ENCODE peak calls at places on chromosome 6, in six cellular contexts. T is colonic mucosa; L is testis; D is CD4-positive, CD25-positive, alpha-beta regulatory T cell; P is PC-9; S is cardiac muscle cell. B is an unnamed sample.
A peak's percentile ranks its signal among the peaks of the same experiment; 100 is the strongest.

GRCh38 chr6:12014027-12014872 is 2.1 kb downstream of the HIVEP1 start:
- DNase-seq in T (no peak), P (peak; percentile 96), S (peak; percentile 57), D (no peak), L (no peak), B (no peak)

GRCh38 chr6:165766457-165766856 is 103.4 kb upstream of the PDE10A start:
- DNase-seq in L (no peak), D (no peak), T (no peak), S (peak; percentile 57), P (no peak), B (no peak)

GRCh38 chr6:130019796-130020105 is 1.4 kb downstream of the L3MBTL3 start:
- DNase-seq in D (no peak), L (no peak), S (no peak), T (no peak), P (no peak), B (no peak)

GRCh38 chr6:88661136-88661535 is 302.3 kb downstream of the RNGTT start:
- DNase-seq in T (no peak), S (no peak), L (no peak), P (no peak), D (no peak), B (no peak)

GRCh38 chr6:28474441-28475219 is 31.3 kb upstream of the ZSCAN23 start:
- DNase-seq in L (no peak), P (peak; percentile 74), T (peak; percentile 27), S (peak; percentile 85), D (no peak), B (peak; percentile 57)

GRCh38 chr6:28534880-28535279 is 9.2 kb downstream of the GPX5 start:
- DNase-seq in P (no peak), L (no peak), D (no peak), T (no peak), S (no peak), B (no peak)

GRCh38 chr6:111657146-111657545 is 51.5 kb upstream of the TRAF3IP2 start:
- DNase-seq in D (no peak), T (no peak), S (peak; percentile 53), P (peak; percentile 73), L (no peak), B (no peak)

GRCh38 chr6:159311618-159312017 is 142.4 kb downstream of the FNDC1 start:
- DNase-seq in S (peak; percentile 5), P (no peak), L (no peak), T (no peak), D (no peak), B (no peak)

GRCh38 chr6:29632789-29633531 is at the start of gene GABBR1:
- DNase-seq in T (peak; percentile 90), S (peak; percentile 94), P (peak; percentile 65), D (peak; percentile 64), L (peak; percentile 81), B (peak; percentile 52)

GRCh38 chr6:135162678-135163439 is 18.2 kb upstream of the MYB start:
- DNase-seq in S (peak; percentile 54), P (peak; percentile 35), L (peak; percentile 57), T (peak; percentile 62), D (peak; percentile 18), B (peak; percentile 57)

GRCh38 chr6:22613695-22614094 is 44.3 kb downstream of the HDGFL1 start:
- DNase-seq in P (no peak), T (no peak), S (peak; percentile 47), L (no peak), D (no peak), B (no peak)

GRCh38 chr6:168418631-168419250 is 22.2 kb upstream of the SMOC2 start:
- DNase-seq in S (no peak), L (no peak), T (no peak), P (no peak), D (no peak), B (no peak)

GRCh38 chr6:145587342-145587741 is 148.0 kb downstream of the EPM2A start:
- DNase-seq in L (no peak), S (no peak), P (no peak), T (no peak), D (no peak), B (no peak)

GRCh38 chr6:11214911-11215310 is 17.6 kb downstream of the NEDD9 start:
- DNase-seq in S (no peak), P (no peak), D (no peak), L (no peak), T (no peak), B (no peak)

GRCh38 chr6:148776321-148776966 is 29.6 kb downstream of the UST start:
- DNase-seq in T (no peak), D (no peak), P (no peak), L (no peak), S (peak; percentile 88), B (no peak)

GRCh38 chr6:4130357-4130987 is 4.9 kb downstream of the ECI2 start:
- DNase-seq in L (no peak), T (peak; percentile 66), S (no peak), D (no peak), P (no peak), B (no peak)

GRCh38 chr6:165232277-165232654 is 77.1 kb downstream of the C6orf118 start:
- DNase-seq in L (no peak), S (no peak), D (no peak), T (no peak), P (no peak), B (no peak)

GRCh38 chr6:168584671-168585070 is 143.7 kb downstream of the SMOC2 start:
- DNase-seq in D (no peak), S (no peak), L (no peak), P (no peak), T (no peak), B (no peak)

DNA sequence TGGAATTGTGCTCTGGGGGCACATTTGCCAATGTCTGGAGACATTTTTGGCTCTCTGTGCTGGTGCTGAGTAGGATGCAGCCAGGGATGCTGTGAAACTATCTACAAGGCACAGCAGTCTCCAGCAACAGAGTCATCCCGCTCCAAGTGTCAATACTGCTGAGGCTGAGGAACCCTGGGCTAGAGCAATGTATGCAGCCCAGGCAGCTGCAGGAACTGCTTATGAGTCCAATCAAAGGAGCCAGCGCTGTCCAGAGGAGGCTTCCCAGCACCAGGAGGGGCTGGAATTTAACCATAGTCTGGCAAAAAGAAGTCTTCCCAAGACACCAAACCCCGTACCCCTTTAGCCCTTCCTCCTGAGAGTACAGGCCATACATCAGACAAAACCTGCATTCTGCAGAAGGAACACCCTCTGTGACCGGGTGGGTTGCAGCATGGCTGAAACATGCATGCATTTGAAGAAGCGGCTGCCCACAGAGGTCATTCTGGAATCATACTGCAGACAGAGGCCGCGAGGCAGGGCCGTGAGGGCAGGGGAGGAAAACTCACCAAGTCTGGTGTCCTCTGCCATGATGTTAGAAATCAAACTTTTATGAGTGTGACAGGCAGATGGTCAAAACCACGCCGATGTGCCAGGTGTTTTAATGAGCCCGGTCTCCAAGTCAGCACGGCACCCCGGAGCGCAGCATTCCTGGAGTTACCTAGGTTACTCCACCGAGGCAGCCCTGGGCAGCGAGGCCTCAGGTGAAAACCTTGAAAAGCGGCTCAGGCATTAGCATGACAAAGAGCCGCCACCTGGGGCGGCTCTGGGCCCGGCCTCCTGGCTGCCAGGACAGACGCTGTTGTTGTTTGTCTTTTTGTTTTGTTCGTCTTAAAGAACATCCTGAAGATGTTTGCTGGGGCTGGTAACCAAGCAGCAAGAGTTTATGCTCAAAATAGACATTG is 255.4 kb downstream of the ERMARD start:
- DNase-seq in D (no peak), S (no peak), T (no peak), L (no peak), P (no peak), B (no peak)
- H3K4me3 ChIP-seq in D (no peak overlapping the region), S (no peak overlapping the region), T (no peak overlapping the region), L (no peak overlapping the region), P (no peak overlapping the region), B (no peak overlapping the region)

GRCh38 chr6:31792090-31792374 is 3.5 kb downstream of the VARS1 start:
- DNase-seq in P (no peak), S (no peak), T (no peak), D (no peak), L (no peak), B (no peak)
- H3K4me3 ChIP-seq in P (peak overlapping the region; percentile 86), S (no peak overlapping the region), T (no peak overlapping the region), D (no peak overlapping the region), L (no peak overlapping the region), B (no peak overlapping the region)

DNA sequence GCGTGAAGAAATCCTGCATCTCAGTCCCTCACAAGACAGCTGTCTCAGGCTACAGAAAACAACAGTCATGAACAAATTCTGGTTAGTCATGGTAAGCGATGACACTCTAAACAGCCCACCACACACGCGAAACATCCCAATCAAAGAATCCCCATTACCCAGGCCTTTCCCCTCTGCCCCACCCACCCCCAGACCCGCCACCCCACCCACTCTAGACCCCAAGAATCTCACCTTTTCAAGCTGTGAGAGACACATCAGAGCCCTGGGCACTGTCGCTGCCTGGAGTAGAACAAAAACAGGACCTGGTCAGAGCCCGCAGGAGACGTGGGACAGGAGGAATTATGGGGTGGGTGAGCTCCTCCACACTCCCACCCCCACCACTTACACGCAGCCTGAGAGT is 2.7 kb downstream of the HLA-B start:
- DNase-seq in T (no peak), L (no peak), D (peak; percentile 33), P (no peak), S (no peak), B (peak; percentile 13)
- H3K4me3 ChIP-seq in T (peak overlapping the region; percentile 52), L (no peak overlapping the region), D (peak overlapping the region; percentile 98), P (no peak overlapping the region), S (no peak overlapping the region), B (peak overlapping the region; percentile 88)

DNA sequence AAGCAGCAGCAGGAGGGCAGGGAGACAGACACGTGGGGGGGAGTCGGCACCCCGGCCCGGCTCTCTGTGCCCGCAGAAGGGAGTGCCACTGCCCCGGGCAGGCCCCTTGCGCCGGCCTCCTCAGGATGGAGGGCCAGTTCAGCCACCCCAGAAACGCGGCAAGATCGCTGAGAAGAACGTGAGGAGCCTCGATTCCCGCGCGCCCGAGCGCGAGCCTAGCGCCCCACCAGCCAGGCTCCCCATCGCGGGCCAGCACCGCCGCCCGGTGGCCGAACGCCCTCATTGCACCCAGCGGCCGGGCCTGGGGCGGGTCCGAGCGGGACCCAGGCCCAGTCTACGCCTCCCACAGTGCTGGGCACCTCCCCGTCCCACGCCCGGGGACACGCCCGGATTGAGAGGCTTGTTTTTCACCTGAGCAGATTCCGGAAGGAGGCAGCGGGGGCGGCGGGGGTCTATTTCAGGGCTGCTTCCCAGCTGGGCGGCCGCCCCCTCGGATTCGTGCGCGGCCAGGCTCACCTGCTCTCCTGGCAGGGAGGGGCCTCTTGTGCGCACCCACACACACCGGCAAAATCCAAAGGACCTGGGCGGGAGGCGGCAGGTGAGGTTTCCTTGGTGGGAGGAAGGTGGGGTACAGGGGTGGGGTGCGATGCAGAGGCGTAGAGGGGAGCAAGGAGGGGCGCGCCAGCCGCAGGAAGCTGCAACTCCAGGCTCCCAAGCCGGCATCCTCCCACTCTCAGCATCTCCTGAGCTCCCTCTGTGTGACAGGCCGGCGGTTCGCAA is 9.0 kb upstream of the GRM4 start:
- DNase-seq in L (peak; percentile 70), S (peak; percentile 59), P (no peak), T (peak; percentile 48), D (peak; percentile 60), B (peak; percentile 60)
- H3K4me3 ChIP-seq in L (peak overlapping the region; percentile 17), S (peak overlapping the region; percentile 1), P (peak overlapping the region; percentile 39), T (no peak overlapping the region), D (no peak overlapping the region), B (no peak overlapping the region)

GRCh38 chr6:85130743-85131142 is 319.1 kb upstream of the NT5E start:
- DNase-seq in D (no peak), T (no peak), P (no peak), S (peak; percentile 57), L (no peak), B (no peak)
- H3K4me3 ChIP-seq in D (no peak overlapping the region), T (no peak overlapping the region), P (no peak overlapping the region), S (no peak overlapping the region), L (no peak overlapping the region), B (no peak overlapping the region)

DNA sequence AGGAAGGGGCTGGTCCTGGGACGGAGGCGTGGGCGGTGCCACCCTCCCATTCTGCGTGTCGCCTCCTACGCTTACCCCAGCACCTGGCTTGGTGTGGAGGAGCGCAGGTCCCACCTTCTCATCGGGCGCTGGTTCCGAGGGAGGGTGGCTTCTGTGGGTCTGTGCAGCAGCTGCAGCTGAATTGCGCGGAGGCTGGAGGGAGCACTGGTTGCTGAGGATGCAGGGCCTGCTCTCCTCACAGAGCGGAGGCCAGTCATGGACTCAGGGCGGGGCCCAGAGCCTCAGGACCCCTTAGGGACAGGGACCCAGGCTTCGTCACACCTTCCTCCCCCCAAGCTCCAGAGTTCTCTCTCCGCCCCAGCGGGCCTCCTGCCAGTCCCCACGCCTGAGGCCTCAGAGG is 127.8 kb upstream of the MAP3K4 start:
- DNase-seq in L (no peak), S (no peak), P (no peak), T (no peak), D (no peak), B (no peak)
- H3K4me3 ChIP-seq in L (no peak overlapping the region), S (no peak overlapping the region), P (no peak overlapping the region), T (no peak overlapping the region), D (no peak overlapping the region), B (no peak overlapping the region)

B was measured in GM06990.